ENCODE peak calls at places on chromosome 15, in ten cellular contexts. W, P, U, T, F, H, Z, L, X and B are unnamed samples.

GRCh38 chr15:78208341-78208844 is 26.0 kb downstream of the ACSBG1 start:
- DNase-seq in W (no peak), P (no peak), U (no peak), T (no peak), F (no peak), H (no peak), Z (no peak), L (no peak), X (no peak), B (no peak)

GRCh38 chr15:68631621-68632051 is 52.8 kb downstream of the CORO2B start:
- DNase-seq in W (no peak), P (no peak), U (no peak), T (no peak), F (no peak), H (no peak), Z (no peak), L (no peak), X (no peak), B (no peak)

GRCh38 chr15:51186846-51187340 is 92.2 kb upstream of the TNFAIP8L3 start:
- DNase-seq in W (no peak), P (no peak), U (no peak), T (no peak), F (no peak), H (no peak), Z (no peak), L (no peak), X (no peak), B (no peak)

GRCh38 chr15:77017761-77018720 is 23.1 kb downstream of the PSTPIP1 start:
- DNase-seq in W (no peak), P (no peak), U (no peak), T (no peak), F (no peak), H (no peak), Z (no peak), L (no peak), X (no peak), B (no peak)

GRCh38 chr15:91040851-91041250 is 18.5 kb upstream of the VPS33B start:
- DNase-seq in W (no peak), P (no peak), U (no peak), T (no peak), F (no peak), H (no peak), Z (no peak), L (no peak), X (no peak), B (no peak)

GRCh38 chr15:79779739-79780138 is 117.1 kb downstream of the MTHFS start:
- DNase-seq in W (no peak), P (no peak), U (no peak), T (no peak), F (peak; percentile 29), H (no peak), Z (no peak), L (no peak), X (no peak), B (no peak)

GRCh38 chr15:91152896-91153581 is 53.0 kb downstream of the SV2B start:
- DNase-seq in W (no peak), P (no peak), U (no peak), T (no peak), F (no peak), H (no peak), Z (no peak), L (no peak), X (no peak), B (no peak)

GRCh38 chr15:63968122-63968524 is 78.2 kb downstream of the DAPK2 start:
- DNase-seq in W (no peak), P (no peak), U (no peak), T (no peak), F (no peak), H (no peak), Z (no peak), L (no peak), X (no peak), B (no peak)

GRCh38 chr15:74387988-74388955 is 20.8 kb upstream of the CYP11A1 start:
- DNase-seq in W (no peak), P (no peak), U (no peak), T (no peak), F (no peak), H (no peak), Z (no peak), L (no peak), X (no peak), B (no peak)

DNA sequence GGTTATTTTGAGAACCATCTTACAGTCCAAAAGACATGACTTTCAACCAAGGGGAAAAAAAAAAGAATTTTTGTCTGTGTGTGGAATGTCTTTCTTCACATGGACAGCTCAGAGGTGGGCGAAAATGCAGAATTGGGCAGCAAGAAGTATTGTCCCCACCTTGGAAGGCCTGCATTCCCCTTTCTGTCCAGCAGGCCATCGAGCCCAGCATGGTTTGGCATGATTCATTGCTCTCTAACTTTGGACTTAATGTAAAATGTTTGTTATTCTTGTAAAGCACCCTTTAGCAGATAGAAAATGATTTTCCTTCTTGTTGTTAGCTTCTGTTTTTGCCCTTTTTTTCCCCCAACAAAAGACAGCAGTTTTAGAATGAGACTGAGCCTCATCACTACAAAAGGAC is 12.4 kb downstream of the MYO1E start:
- DNase-seq in W (no peak), P (no peak), U (no peak), T (no peak), F (no peak), H (no peak), Z (no peak), L (no peak), X (no peak), B (no peak)
- TF ChIP-seq CTCF in W (peak; percentile 37), P (peak; percentile 41), U (no peak), T (peak; percentile 49), F (peak; percentile 66), H (no peak), Z (no peak), L (no peak), X (no peak), B (peak; percentile 63)

DNA sequence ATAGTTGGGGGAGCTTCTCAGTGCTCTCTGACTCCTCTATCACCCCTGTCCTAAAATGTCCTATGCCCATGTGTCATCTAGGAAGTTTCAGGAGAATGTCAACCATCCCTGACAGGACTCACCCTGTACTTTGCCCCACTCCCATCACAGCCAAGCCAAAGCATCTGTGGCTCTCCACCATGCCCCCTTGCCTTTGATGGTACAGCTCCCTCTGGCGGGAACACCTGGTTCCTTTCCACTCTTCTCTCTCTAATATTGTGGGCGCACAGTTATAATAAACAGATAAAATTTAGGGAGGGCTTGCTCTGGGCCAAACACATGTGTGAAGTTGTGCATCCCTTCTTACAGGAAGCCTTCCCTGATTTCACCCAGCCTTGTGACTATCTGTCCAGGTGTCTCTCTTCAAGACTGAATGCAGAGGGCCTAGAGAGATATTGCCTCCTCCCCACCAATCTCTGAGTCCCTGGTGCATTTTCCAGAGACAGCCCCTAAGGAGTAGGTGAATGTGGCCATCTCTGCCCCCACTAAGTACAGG is 62.8 kb downstream of the ISG20 start:
- DNase-seq in W (no peak), P (no peak), U (peak; percentile 46), T (peak; percentile 63), F (peak; percentile 12), H (peak; percentile 45), Z (no peak), L (no peak), X (peak; percentile 54), B (no peak)
- TF ChIP-seq CTCF in W (peak; percentile 53), P (no peak), U (peak; percentile 53), T (peak; percentile 68), F (peak; percentile 71), H (peak; percentile 72), Z (no peak), L (peak; percentile 9), X (peak; percentile 31), B (peak; percentile 4)

GRCh38 chr15:100852630-100853029 is 27.0 kb upstream of the ALDH1A3 start:
- DNase-seq in W (no peak), P (no peak), U (no peak), T (no peak), F (no peak), H (no peak), Z (no peak), L (no peak), X (no peak), B (no peak)

GRCh38 chr15:100844778-100845177 is 34.9 kb upstream of the ALDH1A3 start:
- DNase-seq in W (no peak), P (no peak), U (no peak), T (no peak), F (no peak), H (no peak), Z (no peak), L (no peak), X (no peak), B (no peak)

GRCh38 chr15:100853676-100854440 is 25.8 kb upstream of the ALDH1A3 start:
- DNase-seq in W (no peak), P (no peak), U (no peak), T (no peak), F (no peak), H (no peak), Z (no peak), L (no peak), X (no peak), B (no peak)

GRCh38 chr15:100847194-100847593 is 32.4 kb upstream of the ALDH1A3 start:
- DNase-seq in W (no peak), P (no peak), U (no peak), T (no peak), F (no peak), H (no peak), Z (no peak), L (no peak), X (no peak), B (no peak)

DNA sequence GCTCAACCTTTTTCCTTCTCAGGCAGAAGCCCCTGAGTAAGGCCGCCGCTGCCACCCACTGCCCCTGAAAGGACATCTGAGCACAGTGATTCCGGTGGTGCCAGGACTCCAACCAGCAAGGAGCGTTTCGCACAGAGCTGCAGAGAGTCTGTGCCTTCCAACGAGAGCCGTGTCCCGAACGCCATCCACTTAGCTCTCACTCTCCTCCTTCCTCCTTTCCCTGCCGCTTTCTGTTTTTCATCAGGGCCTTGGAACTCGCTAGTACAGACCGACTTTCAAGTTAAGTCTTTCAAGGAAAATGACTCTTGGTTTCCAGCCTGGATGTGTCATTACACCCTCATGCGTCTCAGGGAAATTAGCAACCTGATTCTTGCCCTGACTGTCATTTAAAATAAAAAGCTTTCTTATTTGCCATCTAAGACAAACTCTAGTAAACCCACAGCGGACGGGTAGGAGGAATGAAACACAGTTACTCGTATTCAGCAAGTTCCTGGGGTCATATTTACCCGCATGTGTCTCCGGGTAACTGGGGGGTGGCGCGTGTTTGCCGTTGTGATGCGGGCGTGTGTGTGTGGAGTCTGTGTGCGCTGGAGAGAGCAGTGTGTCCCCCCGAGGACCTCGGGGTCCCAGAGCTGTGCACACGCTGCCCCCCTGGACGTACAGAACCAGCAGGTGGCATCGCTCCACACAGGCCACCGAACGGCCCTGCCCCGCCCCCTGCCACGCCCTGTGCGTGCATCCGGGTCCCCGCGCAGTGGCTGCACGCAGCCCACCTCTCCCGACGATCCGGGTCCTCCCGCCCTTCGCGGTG is 30.4 kb upstream of the ALDH1A3 start:
- DNase-seq in W (peak; percentile 23), P (no peak), U (peak; percentile 82), T (peak; percentile 93), F (no peak), H (peak; percentile 16), Z (no peak), L (peak; percentile 35), X (no peak), B (peak; percentile 13)
- TF ChIP-seq CTCF in W (no peak), P (no peak), U (peak; percentile 63), T (peak; percentile 73), F (no peak), H (peak; percentile 15), Z (no peak), L (peak; percentile 9), X (no peak), B (peak; percentile 52)

DNA sequence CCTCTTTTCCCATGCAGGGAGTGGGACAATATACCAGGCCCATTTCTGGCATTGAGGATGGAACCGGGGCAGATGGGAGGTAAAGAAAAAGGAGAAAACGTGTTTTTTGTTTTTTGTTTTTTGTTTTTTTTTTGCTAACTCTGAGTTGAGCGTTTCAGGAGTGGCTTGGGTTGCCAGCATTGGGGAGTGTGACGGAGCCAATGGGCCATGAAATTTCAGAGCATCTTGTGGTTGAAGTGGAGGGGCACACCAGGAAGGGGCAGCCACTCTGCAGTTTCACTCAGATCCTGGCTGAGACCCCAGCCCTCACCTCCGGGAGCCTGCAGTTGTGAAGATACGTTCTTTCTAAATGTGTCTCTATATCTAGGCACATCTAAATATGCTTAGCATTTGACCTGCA is 240.5 kb downstream of the TLE3 start:
- DNase-seq in W (no peak), P (no peak), U (no peak), T (no peak), F (no peak), H (no peak), Z (no peak), L (no peak), X (no peak), B (no peak)
- TF ChIP-seq CTCF in W (no peak), P (no peak), U (no peak), T (no peak), F (no peak), H (no peak), Z (no peak), L (no peak), X (no peak), B (no peak)